ENCODE peak calls at places on chromosomes 3 and 15, in seven cellular contexts. One of them, this sample, is unnamed.

GRCh38 chr3:94024385-94024784 is 4.0 kb downstream of the STX19 start:
- DNase-seq in stimulated activated CD4-positive, alpha-beta T cell treated with anti-CD3 and anti-CD28 coated beads, Interleukin-2, amount 100 ng/mL, for 24 hours: no peak
- DNase-seq in NCI-H1436: no peak
- DNase-seq in CD4-positive, alpha-beta T cell: no peak
- DNase-seq in A673: no peak
- DNase-seq in substantia nigra: no peak
- DNase-seq in brain microvascular endothelial cell: no peak
- DNase-seq in this sample: no peak

GRCh38 chr3:14137004-14137403 is 12.2 kb downstream of the TMEM43 start:
- DNase-seq in substantia nigra: no peak
- DNase-seq in A673: no peak
- DNase-seq in brain microvascular endothelial cell: no peak
- DNase-seq in stimulated activated CD4-positive, alpha-beta T cell treated with anti-CD3 and anti-CD28 coated beads, Interleukin-2, amount 100 ng/mL, for 24 hours: no peak
- DNase-seq in NCI-H1436: no peak
- DNase-seq in CD4-positive, alpha-beta T cell: no peak
- DNase-seq in this sample: no peak

GRCh38 chr3:33664195-33664594 is 53.9 kb downstream of the CLASP2 start:
- DNase-seq in brain microvascular endothelial cell: peak; percentile 30
- DNase-seq in substantia nigra: no peak
- DNase-seq in stimulated activated CD4-positive, alpha-beta T cell treated with anti-CD3 and anti-CD28 coated beads, Interleukin-2, amount 100 ng/mL, for 24 hours: no peak
- DNase-seq in NCI-H1436: no peak
- DNase-seq in A673: no peak
- DNase-seq in CD4-positive, alpha-beta T cell: no peak
- DNase-seq in this sample: no peak

GRCh38 chr3:32954506-32954905 is 3.1 kb downstream of the CCR4 start:
- DNase-seq in NCI-H1436: no peak
- DNase-seq in brain microvascular endothelial cell: no peak
- DNase-seq in substantia nigra: no peak
- DNase-seq in CD4-positive, alpha-beta T cell: no peak
- DNase-seq in A673: no peak
- DNase-seq in stimulated activated CD4-positive, alpha-beta T cell treated with anti-CD3 and anti-CD28 coated beads, Interleukin-2, amount 100 ng/mL, for 24 hours: no peak
- DNase-seq in this sample: no peak

GRCh38 chr15:74308643-74308945 is 58.9 kb downstream of the CYP11A1 start:
- DNase-seq in A673: no peak
- DNase-seq in substantia nigra: no peak
- DNase-seq in CD4-positive, alpha-beta T cell: no peak
- DNase-seq in stimulated activated CD4-positive, alpha-beta T cell treated with anti-CD3 and anti-CD28 coated beads, Interleukin-2, amount 100 ng/mL, for 24 hours: no peak
- DNase-seq in NCI-H1436: no peak
- DNase-seq in brain microvascular endothelial cell: no peak
- DNase-seq in this sample: no peak

GRCh38 chr15:89128320-89129122 is 40.3 kb downstream of the ABHD2 start:
- DNase-seq in A673: no peak
- DNase-seq in NCI-H1436: no peak
- DNase-seq in brain microvascular endothelial cell: no peak
- DNase-seq in stimulated activated CD4-positive, alpha-beta T cell treated with anti-CD3 and anti-CD28 coated beads, Interleukin-2, amount 100 ng/mL, for 24 hours: no peak
- DNase-seq in CD4-positive, alpha-beta T cell: no peak
- DNase-seq in substantia nigra: no peak
- DNase-seq in this sample: no peak

GRCh38 chr3:51958603-51959521 is 3.7 kb downstream of the GPR62 start:
- DNase-seq in NCI-H1436: no peak
- DNase-seq in CD4-positive, alpha-beta T cell: no peak
- DNase-seq in A673: no peak
- DNase-seq in substantia nigra: no peak
- DNase-seq in stimulated activated CD4-positive, alpha-beta T cell treated with anti-CD3 and anti-CD28 coated beads, Interleukin-2, amount 100 ng/mL, for 24 hours: no peak
- DNase-seq in brain microvascular endothelial cell: no peak
- DNase-seq in this sample: no peak

GRCh38 chr15:52112203-52112750 is 298 bp downstream of the BCL2L10 start:
- DNase-seq in NCI-H1436: no peak
- DNase-seq in CD4-positive, alpha-beta T cell: peak; percentile 9
- DNase-seq in stimulated activated CD4-positive, alpha-beta T cell treated with anti-CD3 and anti-CD28 coated beads, Interleukin-2, amount 100 ng/mL, for 24 hours: peak; percentile 47
- DNase-seq in brain microvascular endothelial cell: no peak
- DNase-seq in A673: no peak
- DNase-seq in substantia nigra: no peak
- DNase-seq in this sample: peak; percentile 30

GRCh38 chr15:101489236-101489632 is 273 bp downstream of the PCSK6 start:
- DNase-seq in CD4-positive, alpha-beta T cell: no peak
- DNase-seq in NCI-H1436: no peak
- DNase-seq in substantia nigra: no peak
- DNase-seq in brain microvascular endothelial cell: no peak
- DNase-seq in stimulated activated CD4-positive, alpha-beta T cell treated with anti-CD3 and anti-CD28 coated beads, Interleukin-2, amount 100 ng/mL, for 24 hours: no peak
- DNase-seq in A673: peak; percentile 50
- DNase-seq in this sample: no peak

GRCh38 chr15:38714309-38715072 is 149.9 kb upstream of the RASGRP1 start:
- DNase-seq in A673: no peak
- DNase-seq in substantia nigra: no peak
- DNase-seq in CD4-positive, alpha-beta T cell: no peak
- DNase-seq in NCI-H1436: no peak
- DNase-seq in brain microvascular endothelial cell: peak; percentile 92
- DNase-seq in stimulated activated CD4-positive, alpha-beta T cell treated with anti-CD3 and anti-CD28 coated beads, Interleukin-2, amount 100 ng/mL, for 24 hours: no peak
- DNase-seq in this sample: no peak

GRCh38 chr3:195209836-195210551 is 61.0 kb downstream of the XXYLT1 start:
- DNase-seq in CD4-positive, alpha-beta T cell: no peak
- DNase-seq in substantia nigra: no peak
- DNase-seq in NCI-H1436: no peak
- DNase-seq in stimulated activated CD4-positive, alpha-beta T cell treated with anti-CD3 and anti-CD28 coated beads, Interleukin-2, amount 100 ng/mL, for 24 hours: no peak
- DNase-seq in A673: no peak
- DNase-seq in brain microvascular endothelial cell: no peak
- DNase-seq in this sample: no peak

GRCh38 chr3:59248976-59249375 is 199.2 kb upstream of the CFAP20DC start:
- DNase-seq in stimulated activated CD4-positive, alpha-beta T cell treated with anti-CD3 and anti-CD28 coated beads, Interleukin-2, amount 100 ng/mL, for 24 hours: no peak
- DNase-seq in brain microvascular endothelial cell: no peak
- DNase-seq in NCI-H1436: no peak
- DNase-seq in A673: no peak
- DNase-seq in CD4-positive, alpha-beta T cell: no peak
- DNase-seq in substantia nigra: peak; percentile 41
- DNase-seq in this sample: no peak

GRCh38 chr3:172711457-172711800 is 562 bp upstream of the NCEH1 start:
- DNase-seq in substantia nigra: no peak
- DNase-seq in A673: no peak
- DNase-seq in CD4-positive, alpha-beta T cell: no peak
- DNase-seq in NCI-H1436: no peak
- DNase-seq in brain microvascular endothelial cell: no peak
- DNase-seq in stimulated activated CD4-positive, alpha-beta T cell treated with anti-CD3 and anti-CD28 coated beads, Interleukin-2, amount 100 ng/mL, for 24 hours: no peak
- DNase-seq in this sample: no peak

GRCh38 chr3:24258727-24259600 is 235.7 kb downstream of the THRB start:
- DNase-seq in substantia nigra: no peak
- DNase-seq in CD4-positive, alpha-beta T cell: no peak
- DNase-seq in NCI-H1436: no peak
- DNase-seq in A673: no peak
- DNase-seq in stimulated activated CD4-positive, alpha-beta T cell treated with anti-CD3 and anti-CD28 coated beads, Interleukin-2, amount 100 ng/mL, for 24 hours: no peak
- DNase-seq in brain microvascular endothelial cell: no peak
- DNase-seq in this sample: no peak

GRCh38 chr15:64285150-64285549 is 70.8 kb downstream of the CSNK1G1 start:
- DNase-seq in brain microvascular endothelial cell: no peak
- DNase-seq in CD4-positive, alpha-beta T cell: no peak
- DNase-seq in A673: no peak
- DNase-seq in NCI-H1436: no peak
- DNase-seq in substantia nigra: no peak
- DNase-seq in stimulated activated CD4-positive, alpha-beta T cell treated with anti-CD3 and anti-CD28 coated beads, Interleukin-2, amount 100 ng/mL, for 24 hours: no peak
- DNase-seq in this sample: no peak

GRCh38 chr3:32239638-32240550 is 1.4 kb downstream of the CMTM8 start:
- DNase-seq in substantia nigra: no peak
- DNase-seq in brain microvascular endothelial cell: no peak
- DNase-seq in CD4-positive, alpha-beta T cell: peak; percentile 36
- DNase-seq in A673: peak; percentile 64
- DNase-seq in stimulated activated CD4-positive, alpha-beta T cell treated with anti-CD3 and anti-CD28 coated beads, Interleukin-2, amount 100 ng/mL, for 24 hours: peak; percentile 51
- DNase-seq in NCI-H1436: peak; percentile 5
- DNase-seq in this sample: peak; percentile 36

GRCh38 chr3:105322570-105323273 is 44.0 kb upstream of the ALCAM start:
- DNase-seq in A673: no peak
- DNase-seq in CD4-positive, alpha-beta T cell: no peak
- DNase-seq in stimulated activated CD4-positive, alpha-beta T cell treated with anti-CD3 and anti-CD28 coated beads, Interleukin-2, amount 100 ng/mL, for 24 hours: no peak
- DNase-seq in brain microvascular endothelial cell: no peak
- DNase-seq in substantia nigra: no peak
- DNase-seq in NCI-H1436: no peak
- DNase-seq in this sample: no peak

GRCh38 chr3:126258670-126259069 is 78.3 kb upstream of the ALDH1L1 start:
- DNase-seq in CD4-positive, alpha-beta T cell: no peak
- DNase-seq in A673: peak; percentile 46
- DNase-seq in stimulated activated CD4-positive, alpha-beta T cell treated with anti-CD3 and anti-CD28 coated beads, Interleukin-2, amount 100 ng/mL, for 24 hours: no peak
- DNase-seq in brain microvascular endothelial cell: no peak
- DNase-seq in NCI-H1436: no peak
- DNase-seq in substantia nigra: no peak
- DNase-seq in this sample: no peak

GRCh38 chr3:143654906-143655305 is 193.4 kb downstream of the SLC9A9 start:
- DNase-seq in NCI-H1436: no peak
- DNase-seq in substantia nigra: no peak
- DNase-seq in brain microvascular endothelial cell: no peak
- DNase-seq in CD4-positive, alpha-beta T cell: no peak
- DNase-seq in A673: no peak
- DNase-seq in stimulated activated CD4-positive, alpha-beta T cell treated with anti-CD3 and anti-CD28 coated beads, Interleukin-2, amount 100 ng/mL, for 24 hours: no peak
- DNase-seq in this sample: no peak

GRCh38 chr3:66396161-66396760 is 104.6 kb downstream of the LRIG1 start:
- DNase-seq in substantia nigra: no peak
- DNase-seq in CD4-positive, alpha-beta T cell: no peak
- DNase-seq in brain microvascular endothelial cell: no peak
- DNase-seq in A673: no peak
- DNase-seq in NCI-H1436: no peak
- DNase-seq in stimulated activated CD4-positive, alpha-beta T cell treated with anti-CD3 and anti-CD28 coated beads, Interleukin-2, amount 100 ng/mL, for 24 hours: no peak
- DNase-seq in this sample: no peak

GRCh38 chr3:191314109-191314728 is 15.0 kb upstream of the CCDC50 start:
- DNase-seq in A673: no peak
- DNase-seq in substantia nigra: no peak
- DNase-seq in brain microvascular endothelial cell: no peak
- DNase-seq in NCI-H1436: no peak
- DNase-seq in CD4-positive, alpha-beta T cell: no peak
- DNase-seq in stimulated activated CD4-positive, alpha-beta T cell treated with anti-CD3 and anti-CD28 coated beads, Interleukin-2, amount 100 ng/mL, for 24 hours: no peak
- DNase-seq in this sample: no peak

GRCh38 chr3:188126931-188127330 is 27.0 kb upstream of the LPP start:
- DNase-seq in A673: no peak
- DNase-seq in substantia nigra: no peak
- DNase-seq in stimulated activated CD4-positive, alpha-beta T cell treated with anti-CD3 and anti-CD28 coated beads, Interleukin-2, amount 100 ng/mL, for 24 hours: no peak
- DNase-seq in NCI-H1436: no peak
- DNase-seq in brain microvascular endothelial cell: no peak
- DNase-seq in CD4-positive, alpha-beta T cell: no peak
- DNase-seq in this sample: no peak

GRCh38 chr3:76871655-76872054 is 168.2 kb upstream of the ROBO2 start:
- DNase-seq in substantia nigra: no peak
- DNase-seq in A673: no peak
- DNase-seq in stimulated activated CD4-positive, alpha-beta T cell treated with anti-CD3 and anti-CD28 coated beads, Interleukin-2, amount 100 ng/mL, for 24 hours: no peak
- DNase-seq in CD4-positive, alpha-beta T cell: no peak
- DNase-seq in NCI-H1436: no peak
- DNase-seq in brain microvascular endothelial cell: no peak
- DNase-seq in this sample: no peak

GRCh38 chr15:63015618-63016017 is 26.9 kb upstream of the TPM1 start:
- DNase-seq in CD4-positive, alpha-beta T cell: no peak
- DNase-seq in substantia nigra: no peak
- DNase-seq in brain microvascular endothelial cell: peak; percentile 78
- DNase-seq in A673: no peak
- DNase-seq in NCI-H1436: no peak
- DNase-seq in stimulated activated CD4-positive, alpha-beta T cell treated with anti-CD3 and anti-CD28 coated beads, Interleukin-2, amount 100 ng/mL, for 24 hours: no peak
- DNase-seq in this sample: no peak

GRCh38 chr3:72573051-72573450 is 275.2 kb downstream of the SHQ1 start:
- DNase-seq in stimulated activated CD4-positive, alpha-beta T cell treated with anti-CD3 and anti-CD28 coated beads, Interleukin-2, amount 100 ng/mL, for 24 hours: no peak
- DNase-seq in A673: no peak
- DNase-seq in brain microvascular endothelial cell: no peak
- DNase-seq in substantia nigra: no peak
- DNase-seq in NCI-H1436: no peak
- DNase-seq in CD4-positive, alpha-beta T cell: no peak
- DNase-seq in this sample: no peak

GRCh38 chr3:57446318-57446841 is 97.8 kb downstream of the DNAH12 start:
- DNase-seq in NCI-H1436: no peak
- DNase-seq in A673: no peak
- DNase-seq in brain microvascular endothelial cell: peak; percentile 12
- DNase-seq in stimulated activated CD4-positive, alpha-beta T cell treated with anti-CD3 and anti-CD28 coated beads, Interleukin-2, amount 100 ng/mL, for 24 hours: no peak
- DNase-seq in substantia nigra: no peak
- DNase-seq in CD4-positive, alpha-beta T cell: no peak
- DNase-seq in this sample: no peak

GRCh38 chr15:44501768-44502366 is 35.1 kb upstream of the EIF3J start:
- DNase-seq in CD4-positive, alpha-beta T cell: no peak
- DNase-seq in brain microvascular endothelial cell: no peak
- DNase-seq in stimulated activated CD4-positive, alpha-beta T cell treated with anti-CD3 and anti-CD28 coated beads, Interleukin-2, amount 100 ng/mL, for 24 hours: no peak
- DNase-seq in NCI-H1436: peak; percentile 3
- DNase-seq in A673: peak; percentile 58
- DNase-seq in substantia nigra: no peak
- DNase-seq in this sample: no peak

GRCh38 chr3:85041562-85042055 is 82.8 kb downstream of the CADM2 start:
- DNase-seq in substantia nigra: no peak
- DNase-seq in A673: no peak
- DNase-seq in stimulated activated CD4-positive, alpha-beta T cell treated with anti-CD3 and anti-CD28 coated beads, Interleukin-2, amount 100 ng/mL, for 24 hours: no peak
- DNase-seq in brain microvascular endothelial cell: no peak
- DNase-seq in CD4-positive, alpha-beta T cell: no peak
- DNase-seq in NCI-H1436: no peak
- DNase-seq in this sample: no peak

GRCh38 chr3:178537123-178537754 is 1.0 kb downstream of the KCNMB2 start:
- DNase-seq in substantia nigra: no peak
- DNase-seq in A673: no peak
- DNase-seq in NCI-H1436: no peak
- DNase-seq in CD4-positive, alpha-beta T cell: no peak
- DNase-seq in stimulated activated CD4-positive, alpha-beta T cell treated with anti-CD3 and anti-CD28 coated beads, Interleukin-2, amount 100 ng/mL, for 24 hours: no peak
- DNase-seq in brain microvascular endothelial cell: no peak
- DNase-seq in this sample: no peak

GRCh38 chr3:148008591-148008990 is 599.4 kb downstream of the ZIC1 start:
- DNase-seq in A673: no peak
- DNase-seq in CD4-positive, alpha-beta T cell: no peak
- DNase-seq in NCI-H1436: no peak
- DNase-seq in substantia nigra: no peak
- DNase-seq in brain microvascular endothelial cell: peak; percentile 43
- DNase-seq in stimulated activated CD4-positive, alpha-beta T cell treated with anti-CD3 and anti-CD28 coated beads, Interleukin-2, amount 100 ng/mL, for 24 hours: no peak
- DNase-seq in this sample: no peak

GRCh38 chr15:89770041-89770440 is 6.1 kb upstream of the MESP2 start:
- DNase-seq in A673: no peak
- DNase-seq in CD4-positive, alpha-beta T cell: no peak
- DNase-seq in stimulated activated CD4-positive, alpha-beta T cell treated with anti-CD3 and anti-CD28 coated beads, Interleukin-2, amount 100 ng/mL, for 24 hours: no peak
- DNase-seq in substantia nigra: no peak
- DNase-seq in brain microvascular endothelial cell: no peak
- DNase-seq in NCI-H1436: no peak
- DNase-seq in this sample: no peak

GRCh38 chr15:31128919-31129768 is 27.6 kb upstream of the TRPM1 start:
- DNase-seq in A673: peak; percentile 73
- DNase-seq in NCI-H1436: peak; percentile 35
- DNase-seq in CD4-positive, alpha-beta T cell: peak; percentile 77
- DNase-seq in stimulated activated CD4-positive, alpha-beta T cell treated with anti-CD3 and anti-CD28 coated beads, Interleukin-2, amount 100 ng/mL, for 24 hours: peak; percentile 84
- DNase-seq in substantia nigra: peak; percentile 70
- DNase-seq in brain microvascular endothelial cell: peak; percentile 53
- DNase-seq in this sample: peak; percentile 50

GRCh38 chr15:74778599-74778970 is 3.3 kb upstream of the CSK start:
- DNase-seq in CD4-positive, alpha-beta T cell: no peak
- DNase-seq in A673: no peak
- DNase-seq in stimulated activated CD4-positive, alpha-beta T cell treated with anti-CD3 and anti-CD28 coated beads, Interleukin-2, amount 100 ng/mL, for 24 hours: no peak
- DNase-seq in NCI-H1436: no peak
- DNase-seq in substantia nigra: no peak
- DNase-seq in brain microvascular endothelial cell: no peak
- DNase-seq in this sample: no peak

GRCh38 chr3:153680526-153680925 is 440.7 kb upstream of the ARHGEF26 start:
- DNase-seq in substantia nigra: no peak
- DNase-seq in stimulated activated CD4-positive, alpha-beta T cell treated with anti-CD3 and anti-CD28 coated beads, Interleukin-2, amount 100 ng/mL, for 24 hours: no peak
- DNase-seq in NCI-H1436: no peak
- DNase-seq in CD4-positive, alpha-beta T cell: no peak
- DNase-seq in A673: no peak
- DNase-seq in brain microvascular endothelial cell: no peak
- DNase-seq in this sample: no peak

GRCh38 chr3:115139072-115139471 is 8.0 kb downstream of the ZBTB20 start:
- DNase-seq in substantia nigra: no peak
- DNase-seq in brain microvascular endothelial cell: no peak
- DNase-seq in CD4-positive, alpha-beta T cell: no peak
- DNase-seq in A673: no peak
- DNase-seq in NCI-H1436: no peak
- DNase-seq in stimulated activated CD4-positive, alpha-beta T cell treated with anti-CD3 and anti-CD28 coated beads, Interleukin-2, amount 100 ng/mL, for 24 hours: no peak
- DNase-seq in this sample: no peak